ENCODE peak calls at places on chromosomes 16 and 17, in seven cellular contexts. One of them, this sample, is unnamed.

GRCh38 chr17:17681187-17681743 is at the start of gene RAI1:
- DNase-seq in CD8-positive, alpha-beta T cell: peak; percentile 73
- DNase-seq in transverse colon: peak; percentile 80
- DNase-seq in gastrocnemius medialis: peak; percentile 64
- DNase-seq in naive thymus-derived CD4-positive, alpha-beta T cell: peak; percentile 75
- DNase-seq in GM23248: peak; percentile 94
- DNase-seq in colonic mucosa: peak; percentile 72
- DNase-seq in this sample: peak; percentile 73

GRCh38 chr17:17087424-17088103 is 45.3 kb downstream of the MPRIP start:
- DNase-seq in CD8-positive, alpha-beta T cell: no peak
- DNase-seq in transverse colon: peak; percentile 7
- DNase-seq in gastrocnemius medialis: peak; percentile 73
- DNase-seq in naive thymus-derived CD4-positive, alpha-beta T cell: no peak
- DNase-seq in GM23248: no peak
- DNase-seq in colonic mucosa: no peak
- DNase-seq in this sample: no peak

GRCh38 chr16:61295311-61295710 is 740.9 kb downstream of the CDH8 start:
- DNase-seq in CD8-positive, alpha-beta T cell: no peak
- DNase-seq in transverse colon: no peak
- DNase-seq in gastrocnemius medialis: no peak
- DNase-seq in naive thymus-derived CD4-positive, alpha-beta T cell: no peak
- DNase-seq in GM23248: peak; percentile 1
- DNase-seq in colonic mucosa: no peak
- DNase-seq in this sample: no peak

GRCh38 chr16:6753553-6753952 is 579.1 kb upstream of the RBFOX1 start:
- DNase-seq in CD8-positive, alpha-beta T cell: no peak
- DNase-seq in transverse colon: no peak
- DNase-seq in gastrocnemius medialis: no peak
- DNase-seq in naive thymus-derived CD4-positive, alpha-beta T cell: no peak
- DNase-seq in GM23248: no peak
- DNase-seq in colonic mucosa: no peak
- DNase-seq in this sample: no peak

GRCh38 chr17:29757788-29758187 is 135.1 kb upstream of the CORO6 start:
- DNase-seq in CD8-positive, alpha-beta T cell: no peak
- DNase-seq in transverse colon: no peak
- DNase-seq in gastrocnemius medialis: no peak
- DNase-seq in naive thymus-derived CD4-positive, alpha-beta T cell: no peak
- DNase-seq in GM23248: no peak
- DNase-seq in colonic mucosa: no peak
- DNase-seq in this sample: no peak

GRCh38 chr16:2513405-2514332 is at the start of gene ATP6V0C:
- DNase-seq in CD8-positive, alpha-beta T cell: peak; percentile 91
- DNase-seq in transverse colon: peak; percentile 96
- DNase-seq in gastrocnemius medialis: peak; percentile 90
- DNase-seq in naive thymus-derived CD4-positive, alpha-beta T cell: peak; percentile 94
- DNase-seq in GM23248: peak; percentile 94
- DNase-seq in colonic mucosa: peak; percentile 94
- DNase-seq in this sample: peak; percentile 86

GRCh38 chr17:5797447-5797846 is 213.1 kb upstream of the NLRP1 start:
- DNase-seq in CD8-positive, alpha-beta T cell: no peak
- DNase-seq in transverse colon: no peak
- DNase-seq in gastrocnemius medialis: no peak
- DNase-seq in naive thymus-derived CD4-positive, alpha-beta T cell: no peak
- DNase-seq in GM23248: no peak
- DNase-seq in colonic mucosa: no peak
- DNase-seq in this sample: no peak

GRCh38 chr17:44379887-44380286 is 9.6 kb downstream of the ITGA2B start:
- DNase-seq in CD8-positive, alpha-beta T cell: no peak
- DNase-seq in transverse colon: no peak
- DNase-seq in gastrocnemius medialis: no peak
- DNase-seq in naive thymus-derived CD4-positive, alpha-beta T cell: no peak
- DNase-seq in GM23248: no peak
- DNase-seq in colonic mucosa: no peak
- DNase-seq in this sample: no peak

GRCh38 chr16:85651822-85652430 is 36.8 kb downstream of the GINS2 start:
- DNase-seq in CD8-positive, alpha-beta T cell: no peak
- DNase-seq in transverse colon: no peak
- DNase-seq in gastrocnemius medialis: no peak
- DNase-seq in naive thymus-derived CD4-positive, alpha-beta T cell: no peak
- DNase-seq in GM23248: no peak
- DNase-seq in colonic mucosa: no peak
- DNase-seq in this sample: no peak

GRCh38 chr16:67657751-67658518 is 2.1 kb downstream of the ACD start:
- DNase-seq in CD8-positive, alpha-beta T cell: no peak
- DNase-seq in transverse colon: no peak
- DNase-seq in gastrocnemius medialis: no peak
- DNase-seq in naive thymus-derived CD4-positive, alpha-beta T cell: no peak
- DNase-seq in GM23248: no peak
- DNase-seq in colonic mucosa: no peak
- DNase-seq in this sample: no peak

GRCh38 chr17:67998466-67998865 is 2.2 kb upstream of the C17orf58 start:
- DNase-seq in CD8-positive, alpha-beta T cell: no peak
- DNase-seq in transverse colon: no peak
- DNase-seq in gastrocnemius medialis: no peak
- DNase-seq in naive thymus-derived CD4-positive, alpha-beta T cell: no peak
- DNase-seq in GM23248: peak; percentile 12
- DNase-seq in colonic mucosa: no peak
- DNase-seq in this sample: no peak

GRCh38 chr17:75635610-75636202 is 2.5 kb downstream of the SMIM5 start:
- DNase-seq in CD8-positive, alpha-beta T cell: no peak
- DNase-seq in transverse colon: peak; percentile 77
- DNase-seq in gastrocnemius medialis: peak; percentile 56
- DNase-seq in naive thymus-derived CD4-positive, alpha-beta T cell: no peak
- DNase-seq in GM23248: no peak
- DNase-seq in colonic mucosa: peak; percentile 71
- DNase-seq in this sample: no peak

GRCh38 chr17:57662021-57662420 is 83.1 kb downstream of the CCDC182 start:
- DNase-seq in CD8-positive, alpha-beta T cell: no peak
- DNase-seq in transverse colon: no peak
- DNase-seq in gastrocnemius medialis: no peak
- DNase-seq in naive thymus-derived CD4-positive, alpha-beta T cell: no peak
- DNase-seq in GM23248: no peak
- DNase-seq in colonic mucosa: no peak
- DNase-seq in this sample: no peak

GRCh38 chr16:1745181-1745899 is 26.0 kb downstream of the NME3 start:
- DNase-seq in CD8-positive, alpha-beta T cell: no peak
- DNase-seq in transverse colon: no peak
- DNase-seq in gastrocnemius medialis: no peak
- DNase-seq in naive thymus-derived CD4-positive, alpha-beta T cell: no peak
- DNase-seq in GM23248: peak; percentile 74
- DNase-seq in colonic mucosa: no peak
- DNase-seq in this sample: no peak

GRCh38 chr16:57486858-57487834 is 853 bp upstream of the DOK4 start:
- DNase-seq in CD8-positive, alpha-beta T cell: no peak
- DNase-seq in transverse colon: no peak
- DNase-seq in gastrocnemius medialis: no peak
- DNase-seq in naive thymus-derived CD4-positive, alpha-beta T cell: no peak
- DNase-seq in GM23248: peak; percentile 48
- DNase-seq in colonic mucosa: no peak
- DNase-seq in this sample: no peak

GRCh38 chr16:12321363-12321762 is 344.8 kb downstream of the SNX29 start:
- DNase-seq in CD8-positive, alpha-beta T cell: no peak
- DNase-seq in transverse colon: no peak
- DNase-seq in gastrocnemius medialis: no peak
- DNase-seq in naive thymus-derived CD4-positive, alpha-beta T cell: no peak
- DNase-seq in GM23248: no peak
- DNase-seq in colonic mucosa: no peak
- DNase-seq in this sample: no peak

GRCh38 chr16:67016143-67016542 is 12.8 kb upstream of the CBFB start:
- DNase-seq in CD8-positive, alpha-beta T cell: no peak
- DNase-seq in transverse colon: no peak
- DNase-seq in gastrocnemius medialis: peak; percentile 5
- DNase-seq in naive thymus-derived CD4-positive, alpha-beta T cell: no peak
- DNase-seq in GM23248: no peak
- DNase-seq in colonic mucosa: no peak
- DNase-seq in this sample: no peak

GRCh38 chr16:67396159-67396774 is 3.0 kb upstream of the TPPP3 start:
- DNase-seq in CD8-positive, alpha-beta T cell: no peak
- DNase-seq in transverse colon: peak; percentile 92
- DNase-seq in gastrocnemius medialis: peak; percentile 72
- DNase-seq in naive thymus-derived CD4-positive, alpha-beta T cell: no peak
- DNase-seq in GM23248: peak; percentile 93
- DNase-seq in colonic mucosa: peak; percentile 96
- DNase-seq in this sample: no peak

GRCh38 chr17:63832455-63832854 is 5.0 kb upstream of the FTSJ3 start:
- DNase-seq in CD8-positive, alpha-beta T cell: no peak
- DNase-seq in transverse colon: no peak
- DNase-seq in gastrocnemius medialis: no peak
- DNase-seq in naive thymus-derived CD4-positive, alpha-beta T cell: no peak
- DNase-seq in GM23248: no peak
- DNase-seq in colonic mucosa: no peak
- DNase-seq in this sample: no peak

GRCh38 chr17:30254150-30254549 is 18.7 kb upstream of the SLC6A4 start:
- DNase-seq in CD8-positive, alpha-beta T cell: no peak
- DNase-seq in transverse colon: no peak
- DNase-seq in gastrocnemius medialis: peak; percentile 50
- DNase-seq in naive thymus-derived CD4-positive, alpha-beta T cell: no peak
- DNase-seq in GM23248: no peak
- DNase-seq in colonic mucosa: no peak
- DNase-seq in this sample: no peak

GRCh38 chr16:86427327-86427935 is 82.9 kb upstream of the FOXF1 start:
- DNase-seq in CD8-positive, alpha-beta T cell: no peak
- DNase-seq in transverse colon: no peak
- DNase-seq in gastrocnemius medialis: no peak
- DNase-seq in naive thymus-derived CD4-positive, alpha-beta T cell: no peak
- DNase-seq in GM23248: no peak
- DNase-seq in colonic mucosa: no peak
- DNase-seq in this sample: no peak

GRCh38 chr17:71666047-71666446 is 454.8 kb upstream of the SOX9 start:
- DNase-seq in CD8-positive, alpha-beta T cell: no peak
- DNase-seq in transverse colon: no peak
- DNase-seq in gastrocnemius medialis: no peak
- DNase-seq in naive thymus-derived CD4-positive, alpha-beta T cell: no peak
- DNase-seq in GM23248: no peak
- DNase-seq in colonic mucosa: no peak
- DNase-seq in this sample: no peak

GRCh38 chr16:35249051-35249450 is 1789.6 kb downstream of the TP53TG3F start:
- DNase-seq in CD8-positive, alpha-beta T cell: no peak
- DNase-seq in transverse colon: no peak
- DNase-seq in gastrocnemius medialis: no peak
- DNase-seq in naive thymus-derived CD4-positive, alpha-beta T cell: no peak
- DNase-seq in GM23248: no peak
- DNase-seq in colonic mucosa: no peak
- DNase-seq in this sample: no peak

GRCh38 chr16:35255816-35256215 is 1796.4 kb downstream of the TP53TG3F start:
- DNase-seq in CD8-positive, alpha-beta T cell: no peak
- DNase-seq in transverse colon: no peak
- DNase-seq in gastrocnemius medialis: no peak
- DNase-seq in naive thymus-derived CD4-positive, alpha-beta T cell: no peak
- DNase-seq in GM23248: no peak
- DNase-seq in colonic mucosa: no peak
- DNase-seq in this sample: no peak

GRCh38 chr16:35258381-35258780 is 1799.0 kb downstream of the TP53TG3F start:
- DNase-seq in CD8-positive, alpha-beta T cell: no peak
- DNase-seq in transverse colon: no peak
- DNase-seq in gastrocnemius medialis: no peak
- DNase-seq in naive thymus-derived CD4-positive, alpha-beta T cell: no peak
- DNase-seq in GM23248: no peak
- DNase-seq in colonic mucosa: no peak
- DNase-seq in this sample: no peak

GRCh38 chr16:35255186-35255803 is 1795.9 kb downstream of the TP53TG3F start:
- DNase-seq in CD8-positive, alpha-beta T cell: no peak
- DNase-seq in transverse colon: no peak
- DNase-seq in gastrocnemius medialis: no peak
- DNase-seq in naive thymus-derived CD4-positive, alpha-beta T cell: no peak
- DNase-seq in GM23248: no peak
- DNase-seq in colonic mucosa: no peak
- DNase-seq in this sample: no peak

GRCh38 chr16:35252356-35252936 is 1793.0 kb downstream of the TP53TG3F start:
- DNase-seq in CD8-positive, alpha-beta T cell: no peak
- DNase-seq in transverse colon: no peak
- DNase-seq in gastrocnemius medialis: no peak
- DNase-seq in naive thymus-derived CD4-positive, alpha-beta T cell: no peak
- DNase-seq in GM23248: peak; percentile 14
- DNase-seq in colonic mucosa: no peak
- DNase-seq in this sample: no peak
- H3K9me3 ChIP-seq in CD8-positive, alpha-beta T cell: no peaks in the 10 kb centered on the region
- H3K9me3 ChIP-seq in transverse colon: no peaks in the 10 kb centered on the region
- H3K9me3 ChIP-seq in gastrocnemius medialis: no peaks in the 10 kb centered on the region
- H3K9me3 ChIP-seq in naive thymus-derived CD4-positive, alpha-beta T cell: peaks cover 14% of the 10 kb centered on the region
- H3K9me3 ChIP-seq in GM23248: no peaks in the 10 kb centered on the region
- H3K9me3 ChIP-seq in colonic mucosa: no peaks in the 10 kb centered on the region
- H3K9me3 ChIP-seq in this sample: no peaks in the 10 kb centered on the region

DNA sequence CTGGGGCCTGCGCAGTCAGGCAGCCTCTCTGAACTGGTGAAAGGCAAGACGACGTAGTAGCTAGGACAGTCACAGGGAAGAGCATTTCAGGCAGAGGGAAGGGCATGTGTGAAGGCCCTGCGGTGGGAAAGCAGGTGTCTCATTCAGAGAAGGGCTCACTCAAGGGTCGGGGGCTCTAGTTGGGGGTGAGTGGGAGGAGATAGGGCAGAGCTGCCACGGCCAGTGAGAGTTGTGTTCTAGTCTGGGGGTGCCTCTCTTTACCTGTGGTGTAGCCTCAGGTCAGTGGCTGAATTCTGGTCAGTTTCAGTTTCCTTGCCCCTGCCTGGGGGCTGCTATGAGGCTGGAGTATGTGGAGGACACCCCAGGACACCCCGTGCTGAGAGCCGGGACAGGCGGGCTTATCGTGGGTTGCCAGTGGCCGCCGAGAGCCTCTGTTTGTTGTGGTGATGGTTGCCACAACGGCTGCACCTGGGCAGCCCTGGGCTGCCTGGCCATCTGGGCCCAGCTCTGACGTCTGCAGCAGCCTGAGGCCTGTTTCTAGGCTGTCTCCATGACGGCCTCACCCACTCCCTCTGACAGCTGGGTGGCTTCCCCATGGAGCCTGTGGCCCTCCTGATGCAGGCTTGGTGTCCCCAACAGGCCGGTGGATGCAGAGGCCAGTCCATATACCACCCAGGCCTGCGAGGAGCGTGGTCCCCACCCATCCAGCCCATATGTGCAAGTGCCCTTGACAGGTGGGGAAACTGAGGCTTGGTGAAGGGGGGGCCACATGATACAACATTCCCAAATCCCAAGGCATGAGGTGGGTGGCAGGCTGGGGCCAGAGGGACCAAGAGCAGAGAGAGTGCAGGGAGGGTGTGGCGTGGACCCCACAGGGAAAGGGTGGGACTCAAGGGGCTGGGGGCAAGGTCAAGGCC is 10.8 kb downstream of the MAP2K3 start:
- DNase-seq in CD8-positive, alpha-beta T cell: no peak
- DNase-seq in transverse colon: peak; percentile 55
- DNase-seq in gastrocnemius medialis: peak; percentile 71
- DNase-seq in naive thymus-derived CD4-positive, alpha-beta T cell: no peak
- DNase-seq in GM23248: peak; percentile 50
- DNase-seq in colonic mucosa: no peak
- DNase-seq in this sample: no peak
- H3K9me3 ChIP-seq in CD8-positive, alpha-beta T cell: no peaks in the 10 kb centered on the region
- H3K9me3 ChIP-seq in transverse colon: no peaks in the 10 kb centered on the region
- H3K9me3 ChIP-seq in gastrocnemius medialis: no peaks in the 10 kb centered on the region
- H3K9me3 ChIP-seq in naive thymus-derived CD4-positive, alpha-beta T cell: no peaks in the 10 kb centered on the region
- H3K9me3 ChIP-seq in GM23248: no peaks in the 10 kb centered on the region
- H3K9me3 ChIP-seq in colonic mucosa: no peaks in the 10 kb centered on the region
- H3K9me3 ChIP-seq in this sample: no peaks in the 10 kb centered on the region

GRCh38 chr16:31916056-31916488 is 42.5 kb downstream of the ZNF267 start:
- DNase-seq in CD8-positive, alpha-beta T cell: no peak
- DNase-seq in transverse colon: no peak
- DNase-seq in gastrocnemius medialis: no peak
- DNase-seq in naive thymus-derived CD4-positive, alpha-beta T cell: no peak
- DNase-seq in GM23248: no peak
- DNase-seq in colonic mucosa: no peak
- DNase-seq in this sample: no peak
- H3K9me3 ChIP-seq in CD8-positive, alpha-beta T cell: peaks cover 76% of the 10 kb centered on the region
- H3K9me3 ChIP-seq in transverse colon: peaks cover 99% of the 10 kb centered on the region
- H3K9me3 ChIP-seq in gastrocnemius medialis: peaks cover 34% of the 10 kb centered on the region
- H3K9me3 ChIP-seq in naive thymus-derived CD4-positive, alpha-beta T cell: peaks cover 95% of the 10 kb centered on the region
- H3K9me3 ChIP-seq in GM23248: peaks cover 28% of the 10 kb centered on the region
- H3K9me3 ChIP-seq in colonic mucosa: peaks cover 19% of the 10 kb centered on the region
- H3K9me3 ChIP-seq in this sample: peaks cover 91% of the 10 kb centered on the region

GRCh38 chr16:80844368-80844767 is 40.0 kb upstream of the CDYL2 start:
- DNase-seq in CD8-positive, alpha-beta T cell: no peak
- DNase-seq in transverse colon: no peak
- DNase-seq in gastrocnemius medialis: no peak
- DNase-seq in naive thymus-derived CD4-positive, alpha-beta T cell: no peak
- DNase-seq in GM23248: no peak
- DNase-seq in colonic mucosa: no peak
- DNase-seq in this sample: no peak
- H3K9me3 ChIP-seq in CD8-positive, alpha-beta T cell: peaks cover 4% of the 10 kb centered on the region
- H3K9me3 ChIP-seq in transverse colon: peaks cover 14% of the 10 kb centered on the region
- H3K9me3 ChIP-seq in gastrocnemius medialis: no peaks in the 10 kb centered on the region
- H3K9me3 ChIP-seq in naive thymus-derived CD4-positive, alpha-beta T cell: peaks cover 4% of the 10 kb centered on the region
- H3K9me3 ChIP-seq in GM23248: no peaks in the 10 kb centered on the region
- H3K9me3 ChIP-seq in colonic mucosa: no peaks in the 10 kb centered on the region
- H3K9me3 ChIP-seq in this sample: peaks cover 4% of the 10 kb centered on the region